ENCODE peak calls at places on chromosomes 5 and 9, in four cellular contexts. One of them, this sample, is unnamed.

GRCh38 chr5:34014614-34015013 is 6.8 kb upstream of the AMACR start:
- DNase-seq in fibroblast of lung: no peak
- DNase-seq in heart right ventricle: no peak
- DNase-seq in H1: no peak
- DNase-seq in this sample: no peak

GRCh38 chr9:97696823-97697601 is at the start of gene XPA:
- DNase-seq in fibroblast of lung: peak; percentile 85
- DNase-seq in heart right ventricle: peak; percentile 97
- DNase-seq in H1: peak; percentile 70
- DNase-seq in this sample: peak; percentile 59

GRCh38 chr9:137721899-137722298 is 103.1 kb downstream of the EHMT1 start:
- DNase-seq in fibroblast of lung: no peak
- DNase-seq in heart right ventricle: no peak
- DNase-seq in H1: no peak
- DNase-seq in this sample: no peak

GRCh38 chr9:81125446-81126092 is 563.8 kb downstream of the TLE1 start:
- DNase-seq in fibroblast of lung: peak; percentile 69
- DNase-seq in heart right ventricle: no peak
- DNase-seq in H1: no peak
- DNase-seq in this sample: no peak

GRCh38 chr5:119801570-119801969 is 172.2 kb downstream of the FAM170A start:
- DNase-seq in fibroblast of lung: no peak
- DNase-seq in heart right ventricle: no peak
- DNase-seq in H1: no peak
- DNase-seq in this sample: no peak

GRCh38 chr9:126612813-126613641 is 701 bp upstream of the LMX1B start:
- DNase-seq in fibroblast of lung: no peak
- DNase-seq in heart right ventricle: no peak
- DNase-seq in H1: no peak
- DNase-seq in this sample: no peak

GRCh38 chr9:89366711-89367110 is 48.4 kb downstream of the SECISBP2 start:
- DNase-seq in fibroblast of lung: no peak
- DNase-seq in heart right ventricle: no peak
- DNase-seq in H1: no peak
- DNase-seq in this sample: no peak

GRCh38 chr5:165448773-165449172 is 1943.4 kb downstream of the MAT2B start:
- DNase-seq in fibroblast of lung: no peak
- DNase-seq in heart right ventricle: no peak
- DNase-seq in H1: no peak
- DNase-seq in this sample: no peak

GRCh38 chr5:88480245-88480644 is 211.6 kb upstream of the TMEM161B start:
- DNase-seq in fibroblast of lung: no peak
- DNase-seq in heart right ventricle: no peak
- DNase-seq in H1: no peak
- DNase-seq in this sample: no peak

GRCh38 chr5:148729182-148729581 is 74.9 kb upstream of the HTR4 start:
- DNase-seq in fibroblast of lung: no peak
- DNase-seq in heart right ventricle: no peak
- DNase-seq in H1: no peak
- DNase-seq in this sample: no peak

GRCh38 chr5:78907255-78907886 is 77.7 kb downstream of the ARSB start:
- DNase-seq in fibroblast of lung: peak; percentile 99
- DNase-seq in heart right ventricle: peak; percentile 44
- DNase-seq in H1: no peak
- DNase-seq in this sample: peak; percentile 96

GRCh38 chr5:149358294-149358651 is 427 bp downstream of the PCYOX1L start:
- DNase-seq in fibroblast of lung: no peak
- DNase-seq in heart right ventricle: peak; percentile 41
- DNase-seq in H1: no peak
- DNase-seq in this sample: no peak

GRCh38 chr5:159181152-159181551 is 28.2 kb downstream of the RNF145 start:
- DNase-seq in fibroblast of lung: peak; percentile 45
- DNase-seq in heart right ventricle: no peak
- DNase-seq in H1: no peak
- DNase-seq in this sample: no peak

GRCh38 chr9:113807173-113808061 is 68.7 kb upstream of the ZNF618 start:
- DNase-seq in fibroblast of lung: peak; percentile 33
- DNase-seq in heart right ventricle: peak; percentile 48
- DNase-seq in H1: no peak
- DNase-seq in this sample: peak; percentile 13

GRCh38 chr9:114616684-114617520 is 5.8 kb downstream of the TMEM268 start:
- DNase-seq in fibroblast of lung: no peak
- DNase-seq in heart right ventricle: peak; percentile 42
- DNase-seq in H1: no peak
- DNase-seq in this sample: no peak

GRCh38 chr5:15794117-15794985 is 294.4 kb downstream of the FBXL7 start:
- DNase-seq in fibroblast of lung: peak; percentile 23
- DNase-seq in heart right ventricle: no peak
- DNase-seq in H1: no peak
- DNase-seq in this sample: no peak

GRCh38 chr5:154967419-154968024 is 26.6 kb downstream of the MRPL22 start:
- DNase-seq in fibroblast of lung: no peak
- DNase-seq in heart right ventricle: peak; percentile 16
- DNase-seq in H1: no peak
- DNase-seq in this sample: no peak

GRCh38 chr5:16192311-16192710 is 12.7 kb upstream of the MARCHF11 start:
- DNase-seq in fibroblast of lung: no peak
- DNase-seq in heart right ventricle: no peak
- DNase-seq in H1: no peak
- DNase-seq in this sample: no peak

GRCh38 chr9:129486496-129487306 is 134.2 kb downstream of the C9orf50 start:
- DNase-seq in fibroblast of lung: peak; percentile 62
- DNase-seq in heart right ventricle: peak; percentile 89
- DNase-seq in H1: no peak
- DNase-seq in this sample: no peak

GRCh38 chr5:16616536-16617271 is at the start of gene RETREG1:
- DNase-seq in fibroblast of lung: peak; percentile 29
- DNase-seq in heart right ventricle: peak; percentile 68
- DNase-seq in H1: no peak
- DNase-seq in this sample: no peak

GRCh38 chr9:76677481-76678055 is 86.7 kb upstream of the PCA3 start:
- DNase-seq in fibroblast of lung: peak; percentile 85
- DNase-seq in heart right ventricle: no peak
- DNase-seq in H1: no peak
- DNase-seq in this sample: no peak

GRCh38 chr9:4299006-4299795 is 667 bp downstream of the GLIS3 start:
- DNase-seq in fibroblast of lung: peak; percentile 64
- DNase-seq in heart right ventricle: peak; percentile 16
- DNase-seq in H1: no peak
- DNase-seq in this sample: no peak

DNA sequence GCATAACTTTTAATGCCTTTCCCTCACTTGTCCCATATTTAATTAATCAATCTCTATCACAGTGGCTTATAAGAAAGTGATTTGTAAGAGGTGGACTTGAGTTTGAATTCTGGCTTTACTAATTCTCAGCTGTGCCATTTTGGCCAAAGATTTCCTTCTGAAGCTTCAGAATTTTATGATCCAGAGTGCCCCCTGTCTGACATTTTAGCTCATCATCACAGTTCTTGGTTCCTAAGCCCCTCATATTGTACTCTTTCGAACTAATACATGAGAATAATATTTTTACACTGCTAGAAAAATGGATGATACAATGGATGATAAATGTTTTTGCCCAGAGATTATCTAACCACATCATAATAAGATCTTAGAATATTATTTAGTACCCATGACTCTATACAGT is 1014.1 kb downstream of the PTPRD start:
- DNase-seq in fibroblast of lung: no peak
- DNase-seq in heart right ventricle: no peak
- DNase-seq in H1: no peak
- DNase-seq in this sample: no peak
- TF ChIP-seq CTCF in fibroblast of lung: no peak
- TF ChIP-seq CTCF in heart right ventricle: no peak
- TF ChIP-seq CTCF in H1: no peak
- TF ChIP-seq CTCF in this sample: no peak

GRCh38 chr5:891117-891836 is 1.3 kb downstream of the BRD9 start:
- DNase-seq in fibroblast of lung: peak; percentile 8
- DNase-seq in heart right ventricle: no peak
- DNase-seq in H1: peak; percentile 58
- DNase-seq in this sample: no peak

GRCh38 chr5:892390-893136 is at the start of the genes BRD9 and TRIP13:
- DNase-seq in fibroblast of lung: peak; percentile 74
- DNase-seq in heart right ventricle: peak; percentile 77
- DNase-seq in H1: no peak
- DNase-seq in this sample: no peak

GRCh38 chr5:891837-892389 is 688 bp downstream of the BRD9 start:
- DNase-seq in fibroblast of lung: peak; percentile 28
- DNase-seq in heart right ventricle: no peak
- DNase-seq in H1: no peak
- DNase-seq in this sample: no peak

GRCh38 chr5:893137-893506 is 438 bp downstream of the TRIP13 start:
- DNase-seq in fibroblast of lung: no peak
- DNase-seq in heart right ventricle: no peak
- DNase-seq in H1: no peak
- DNase-seq in this sample: no peak

GRCh38 chr5:893711-894110 is 1.0 kb downstream of the TRIP13 start:
- DNase-seq in fibroblast of lung: no peak
- DNase-seq in heart right ventricle: no peak
- DNase-seq in H1: no peak
- DNase-seq in this sample: no peak
- H3K4me3 ChIP-seq in fibroblast of lung: peak overlapping the region; percentile 50
- H3K4me3 ChIP-seq in heart right ventricle: peak overlapping the region; percentile 87
- H3K4me3 ChIP-seq in H1: peak overlapping the region; percentile 86
- H3K4me3 ChIP-seq in this sample: peak overlapping the region; percentile 97

GRCh38 chr9:135343136-135343535 is 136.4 kb upstream of the PPP1R26 start:
- DNase-seq in fibroblast of lung: no peak
- DNase-seq in heart right ventricle: no peak
- DNase-seq in H1: no peak
- DNase-seq in this sample: no peak
- H3K9me3 ChIP-seq in fibroblast of lung: no peaks in the 10 kb centered on the region
- H3K9me3 ChIP-seq in heart right ventricle: no peaks in the 10 kb centered on the region
- H3K9me3 ChIP-seq in H1: no peaks in the 10 kb centered on the region
- H3K9me3 ChIP-seq in this sample: no peaks in the 10 kb centered on the region

GRCh38 chr9:93679536-93680444 is 103.4 kb downstream of the PHF2 start:
- DNase-seq in fibroblast of lung: no peak
- DNase-seq in heart right ventricle: peak; percentile 1
- DNase-seq in H1: no peak
- DNase-seq in this sample: no peak

GRCh38 chr9:93681316-93682154 is 105.2 kb downstream of the PHF2 start:
- DNase-seq in fibroblast of lung: no peak
- DNase-seq in heart right ventricle: peak; percentile 4
- DNase-seq in H1: no peak
- DNase-seq in this sample: no peak

GRCh38 chr9:93678199-93679019 is 102.0 kb downstream of the PHF2 start:
- DNase-seq in fibroblast of lung: no peak
- DNase-seq in heart right ventricle: peak; percentile 2
- DNase-seq in H1: no peak
- DNase-seq in this sample: no peak

GRCh38 chr9:93682155-93682968 is 106.0 kb downstream of the PHF2 start:
- DNase-seq in fibroblast of lung: peak; percentile 15
- DNase-seq in heart right ventricle: peak; percentile 48
- DNase-seq in H1: peak; percentile 60
- DNase-seq in this sample: no peak

GRCh38 chr9:93680445-93681315 is 104.3 kb downstream of the PHF2 start:
- DNase-seq in fibroblast of lung: no peak
- DNase-seq in heart right ventricle: peak; percentile 3
- DNase-seq in H1: no peak
- DNase-seq in this sample: no peak
- TF ChIP-seq CTCF in fibroblast of lung: peak; percentile 10
- TF ChIP-seq CTCF in heart right ventricle: no peak
- TF ChIP-seq CTCF in H1: no peak
- TF ChIP-seq CTCF in this sample: peak; percentile 9

DNA sequence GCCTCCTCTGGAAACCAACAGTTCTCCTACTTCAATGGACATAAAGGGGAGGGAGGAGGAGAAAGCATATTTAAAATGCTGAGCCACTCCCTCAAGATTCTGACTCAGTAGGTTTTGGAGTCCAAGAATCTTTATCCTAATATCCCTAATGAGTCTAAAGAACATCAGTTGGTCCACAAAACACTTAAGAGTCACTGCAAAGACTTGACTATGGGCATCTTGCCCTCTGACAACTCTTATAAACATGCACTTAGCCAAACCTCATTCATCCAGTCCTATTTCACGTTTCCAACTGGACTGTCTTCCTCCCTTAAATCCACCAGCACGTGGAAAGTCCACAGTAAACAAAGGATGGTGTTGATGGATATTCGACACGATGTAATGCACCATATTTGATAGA is 172.5 kb downstream of the FAM114A2 start:
- DNase-seq in fibroblast of lung: no peak
- DNase-seq in heart right ventricle: no peak
- DNase-seq in H1: no peak
- DNase-seq in this sample: no peak
- H3K4me3 ChIP-seq in fibroblast of lung: no peak overlapping the region
- H3K4me3 ChIP-seq in heart right ventricle: no peak overlapping the region
- H3K4me3 ChIP-seq in H1: no peak overlapping the region
- H3K4me3 ChIP-seq in this sample: no peak overlapping the region

DNA sequence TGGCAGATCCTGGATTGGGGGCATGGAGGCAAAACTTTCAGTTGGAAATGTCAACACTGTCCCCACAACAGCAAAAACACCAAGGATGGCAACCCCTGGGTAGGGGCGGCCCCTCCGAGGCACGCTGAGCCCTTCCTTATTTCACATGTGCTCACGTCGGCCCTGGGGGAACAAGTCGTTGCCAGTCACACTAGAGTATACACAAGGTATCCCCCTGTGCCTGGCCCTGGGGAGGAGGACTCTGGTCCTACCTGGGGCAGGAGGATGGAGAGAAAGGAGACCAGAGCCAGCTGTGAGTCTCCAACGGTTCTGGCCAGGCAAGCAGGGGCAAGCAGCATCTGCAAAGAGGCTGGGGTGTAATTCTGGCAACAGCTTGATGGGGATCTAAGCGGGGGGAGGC is 126.9 kb upstream of the FOXD4L5 start:
- DNase-seq in fibroblast of lung: no peak
- DNase-seq in heart right ventricle: no peak
- DNase-seq in H1: no peak
- DNase-seq in this sample: no peak
- H3K9me3 ChIP-seq in fibroblast of lung: no peaks in the 10 kb centered on the region
- H3K9me3 ChIP-seq in heart right ventricle: no peaks in the 10 kb centered on the region
- H3K9me3 ChIP-seq in H1: no peaks in the 10 kb centered on the region
- H3K9me3 ChIP-seq in this sample: peaks cover 64% of the 10 kb centered on the region